ENCODE peak calls at places on chromosome 1, in nine cellular contexts. O, D, C, F, K, V, R, E and X are unnamed samples.

GRCh38 chr1:246642719-246643118 is 76.5 kb downstream of the CNST start:
- DNase-seq in C (no peak), V (no peak), O (no peak), D (no peak), F (no peak), R (no peak), E (no peak), K (no peak), X (no peak)

GRCh38 chr1:17244826-17245740 is 3.8 kb upstream of the PADI3 start:
- DNase-seq in K (no peak), V (no peak), C (no peak), D (no peak), O (no peak), R (no peak), F (no peak), E (no peak), X (no peak)

GRCh38 chr1:23013657-23014056 is 2.0 kb downstream of the TEX46 start:
- DNase-seq in E (no peak), F (no peak), V (no peak), K (no peak), D (no peak), C (no peak), O (no peak), R (peak), X (no peak)

GRCh38 chr1:53186533-53186932 is 10.1 kb upstream of the CPT2 start:
- DNase-seq in C (no peak), R (no peak), F (no peak), E (no peak), K (no peak), D (no peak), V (no peak), O (no peak), X (no peak)

GRCh38 chr1:31444725-31445448 is 31.9 kb downstream of the SERINC2 start:
- DNase-seq in R (peak), E (peak), D (no peak), C (no peak), O (peak), F (no peak), V (no peak), K (no peak), X (peak)

GRCh38 chr1:205009666-205010065 is 33.3 kb upstream of the CNTN2 start:
- DNase-seq in K (no peak), V (no peak), E (no peak), O (no peak), R (no peak), C (no peak), F (no peak), D (no peak), X (no peak)

GRCh38 chr1:12130466-12131130 is 36.2 kb upstream of the TNFRSF1B start:
- DNase-seq in K (no peak), D (no peak), F (no peak), O (no peak), R (no peak), V (no peak), C (no peak), E (no peak), X (no peak)

GRCh38 chr1:43492816-43493215 is 37.9 kb upstream of the PTPRF start:
- DNase-seq in F (no peak), V (peak), R (no peak), C (no peak), E (peak), K (peak), D (no peak), O (no peak), X (no peak)

GRCh38 chr1:27137022-27137542 is 17.8 kb downstream of the SLC9A1 start:
- DNase-seq in C (peak), F (no peak), D (no peak), V (no peak), R (peak), O (peak), E (no peak), K (no peak), X (no peak)

GRCh38 chr1:175810305-175810704 is 66.9 kb upstream of the TNR start:
- DNase-seq in O (peak), R (no peak), C (no peak), K (no peak), F (no peak), D (no peak), V (no peak), E (no peak), X (no peak)

GRCh38 chr1:193435771-193436170 is 249.4 kb upstream of the B3GALT2 start:
- DNase-seq in D (no peak), E (no peak), K (no peak), O (no peak), R (no peak), F (no peak), C (no peak), V (no peak), X (no peak)

GRCh38 chr1:155260276-155260675 is 1.9 kb downstream of the SCAMP3 start:
- DNase-seq in R (no peak), F (no peak), O (no peak), E (no peak), V (no peak), K (no peak), D (peak), C (no peak), X (no peak)
- TF ChIP-seq POLR2A in R (no peak), F (no peak), O (no peak), E (no peak), V (no peak), K (no peak), D (no peak), C (no peak), X (no peak)

DNA sequence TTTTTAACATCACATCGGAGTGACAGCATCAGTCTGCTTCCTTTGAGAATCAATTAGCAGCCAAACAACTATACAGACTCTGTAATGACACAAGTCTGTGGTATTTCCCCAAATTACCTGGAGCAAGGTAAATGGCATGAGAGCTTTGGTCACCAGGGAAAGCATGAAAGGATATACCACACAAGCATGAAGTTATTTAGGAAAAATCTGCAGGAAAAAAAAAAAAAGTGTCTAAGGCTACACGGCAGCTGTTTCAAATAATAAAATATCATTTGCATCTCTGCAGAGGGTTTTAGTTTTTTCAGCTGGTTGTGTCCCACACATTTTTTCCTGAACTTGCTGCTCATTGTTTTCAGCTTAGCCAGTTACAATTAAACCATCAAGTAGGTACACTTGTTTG is 234.7 kb downstream of the TTLL7 start:
- DNase-seq in O (no peak), D (no peak), F (no peak), E (no peak), V (no peak), C (no peak), K (no peak), R (no peak), X (no peak)
- H3K4me3 ChIP-seq in O (no peak), D (no peak), F (no peak), E (no peak), V (no peak), C (no peak), K (no peak), R (no peak), X (no peak)

GRCh38 chr1:1425753-1426495 is 4.8 kb upstream of the ANKRD65 start:
- DNase-seq in C (no peak), O (no peak), K (no peak), F (no peak), V (no peak), D (no peak), E (no peak), R (no peak), X (no peak)

GRCh38 chr1:1426496-1426960 is 5.5 kb upstream of the ANKRD65 start:
- DNase-seq in D (no peak), K (no peak), R (no peak), C (no peak), O (no peak), V (no peak), F (no peak), E (no peak), X (no peak)

GRCh38 chr1:1425426-1425752 is 4.3 kb upstream of the ANKRD65 start:
- DNase-seq in F (no peak), K (no peak), O (no peak), D (no peak), E (no peak), R (no peak), V (no peak), C (no peak), X (no peak)

GRCh38 chr1:1428174-1428573 is 7.1 kb upstream of the ANKRD65 start:
- DNase-seq in K (no peak), E (no peak), O (no peak), C (no peak), D (no peak), V (no peak), F (no peak), R (no peak), X (no peak)

GRCh38 chr1:1426961-1427934 is 6.2 kb upstream of the ANKRD65 start:
- DNase-seq in R (no peak), F (no peak), O (no peak), V (no peak), E (no peak), D (no peak), C (no peak), K (no peak), X (no peak)
- TF ChIP-seq CTCF in R (no peak), F (no peak), O (no peak), V (no peak), E (no peak), D (no peak), C (no peak), K (no peak), X (no peak)

GRCh38 chr1:14825396-14825795 is 226.9 kb downstream of the KAZN start:
- DNase-seq in V (no peak), K (no peak), D (no peak), F (no peak), E (no peak), O (no peak), C (no peak), R (no peak), X (no peak)

GRCh38 chr1:14820320-14821085 is 222.0 kb downstream of the KAZN start:
- DNase-seq in R (no peak), O (no peak), E (no peak), D (no peak), F (no peak), K (no peak), V (no peak), C (no peak), X (no peak)

GRCh38 chr1:14824314-14824915 is 225.9 kb downstream of the KAZN start:
- DNase-seq in C (no peak), R (no peak), D (no peak), V (no peak), O (no peak), K (no peak), F (no peak), E (no peak), X (no peak)

GRCh38 chr1:14822493-14822892 is 224.0 kb downstream of the KAZN start:
- DNase-seq in F (no peak), R (no peak), C (no peak), O (no peak), E (no peak), K (no peak), D (no peak), V (no peak), X (no peak)

GRCh38 chr1:14822996-14823395 is 224.5 kb downstream of the KAZN start:
- DNase-seq in R (no peak), V (no peak), O (no peak), E (no peak), F (no peak), C (no peak), K (no peak), D (no peak), X (no peak)
- TF ChIP-seq POLR2A in R (no peak), V (no peak), O (no peak), E (no peak), F (no peak), C (no peak), K (no peak), D (no peak), X (no peak)

DNA sequence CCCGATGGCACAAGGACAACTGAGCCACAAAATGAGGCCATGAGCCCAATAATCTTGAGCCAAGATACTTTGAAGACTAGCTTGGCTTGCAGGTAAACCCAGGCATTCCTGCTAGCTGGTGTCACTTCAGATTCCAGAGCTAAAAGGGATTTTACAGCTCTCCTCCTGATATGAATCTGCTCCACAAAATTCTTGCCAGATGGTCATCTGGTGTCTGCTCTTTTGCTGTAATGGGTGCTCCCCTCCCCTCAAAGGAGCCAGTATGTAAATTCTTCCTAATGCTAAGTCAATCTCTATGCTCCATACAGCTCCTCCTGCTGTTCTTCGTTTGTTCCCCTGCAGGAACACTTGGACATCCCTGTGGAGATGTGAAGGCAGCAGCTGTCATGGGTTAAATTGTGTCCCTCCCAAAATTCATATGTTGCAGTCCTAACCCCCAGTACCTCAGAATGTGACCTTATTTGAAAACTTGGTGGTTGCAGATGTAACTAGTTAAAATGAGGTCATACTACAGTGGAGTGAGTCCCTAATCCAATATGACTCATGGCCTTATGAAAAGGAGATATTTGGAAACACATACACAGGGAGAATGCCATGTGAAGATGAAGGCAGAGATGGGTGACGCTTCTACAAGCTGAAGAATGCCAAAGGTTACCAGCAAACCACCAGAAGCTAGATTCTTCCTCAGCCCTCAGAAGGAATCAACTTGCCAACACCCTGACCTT is 180.6 kb upstream of the PALMD start:
- DNase-seq in F (no peak), E (no peak), C (no peak), K (peak), R (no peak), D (no peak), V (no peak), O (no peak), X (no peak)
- H3K4me3 ChIP-seq in F (no peak), E (no peak), C (no peak), K (no peak), R (no peak), D (no peak), V (no peak), O (no peak), X (no peak)

DNA sequence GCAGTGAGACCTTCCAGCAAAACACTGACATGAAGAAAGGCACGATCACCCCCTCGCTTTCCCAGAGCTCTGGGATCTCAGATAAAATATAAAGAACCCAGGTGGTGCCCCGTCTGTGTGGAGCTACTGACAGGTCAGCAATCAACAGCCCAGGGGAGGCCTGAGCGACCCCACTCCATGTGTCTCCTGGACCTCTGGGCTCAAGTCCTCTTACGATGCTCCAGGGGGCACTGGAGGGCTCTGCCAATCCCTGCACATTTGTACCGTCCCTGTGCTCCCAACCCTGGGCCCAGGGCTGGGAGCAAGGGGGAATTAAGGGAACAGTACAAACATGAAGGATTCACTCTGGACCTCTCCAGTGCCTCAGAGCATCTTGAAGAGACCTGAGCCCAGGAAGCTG is 12.5 kb downstream of the S100A7A start:
- DNase-seq in V (no peak), C (no peak), O (no peak), R (no peak), F (no peak), K (no peak), D (no peak), E (no peak), X (peak)
- TF ChIP-seq CTCF in V (no peak), C (no peak), O (no peak), R (no peak), F (peak), K (no peak), D (no peak), E (no peak), X (no peak)

GRCh38 chr1:156143765-156144489 is 9.5 kb upstream of the SEMA4A start:
- DNase-seq in E (no peak), D (no peak), C (no peak), R (no peak), O (no peak), V (no peak), F (no peak), K (no peak), X (no peak)

GRCh38 chr1:156136970-156137483 is 16.4 kb upstream of the SEMA4A start:
- DNase-seq in E (no peak), D (no peak), R (no peak), K (no peak), V (no peak), O (no peak), C (no peak), F (no peak), X (no peak)

GRCh38 chr1:156144747-156145146 is 8.6 kb upstream of the SEMA4A start:
- DNase-seq in V (no peak), K (no peak), E (no peak), D (no peak), R (no peak), F (no peak), O (no peak), C (no peak), X (no peak)

GRCh38 chr1:156138366-156138969 is 14.9 kb upstream of the SEMA4A start:
- DNase-seq in O (no peak), D (no peak), E (no peak), C (no peak), R (no peak), V (no peak), K (no peak), F (no peak), X (no peak)

DNA sequence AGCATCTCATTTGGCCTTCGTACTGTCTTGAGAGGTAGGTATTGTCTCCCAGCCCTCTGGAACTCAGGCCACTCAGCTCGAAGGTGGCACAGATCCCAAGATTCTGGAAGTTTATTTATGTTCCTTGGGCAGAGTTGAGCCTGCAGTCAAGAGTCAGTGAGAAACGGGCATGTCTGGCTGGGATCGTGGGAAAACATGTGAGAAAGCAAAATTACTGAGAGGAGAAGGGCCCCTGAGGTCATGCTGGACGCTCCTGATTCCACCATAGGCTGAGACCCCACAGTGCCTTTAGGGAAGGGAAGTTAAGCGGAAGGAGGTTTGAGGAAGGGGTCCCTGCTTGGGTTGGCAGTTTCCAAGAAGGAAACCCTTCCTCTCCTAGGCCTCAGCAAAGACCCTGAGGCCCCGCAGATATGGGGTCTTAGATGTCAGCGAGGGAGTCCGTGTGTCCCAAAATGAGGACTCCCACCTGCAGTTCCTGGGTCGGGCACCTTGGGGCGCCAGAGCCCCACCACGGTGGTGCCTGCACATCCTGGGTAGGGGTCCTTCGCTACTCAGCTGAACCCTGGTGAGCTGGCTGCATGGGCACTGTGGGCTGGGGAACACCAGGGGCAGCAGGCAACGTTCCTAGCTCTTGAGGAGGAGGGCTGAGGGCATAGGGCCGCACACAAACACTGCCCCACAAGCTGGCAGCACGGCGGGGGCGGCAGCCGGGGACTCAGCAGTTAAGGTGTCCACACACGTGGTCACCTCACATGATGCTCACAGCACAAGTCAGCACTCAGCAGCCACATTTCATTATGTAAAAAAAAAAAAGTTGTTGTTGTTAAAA is 12.3 kb upstream of the SEMA4A start:
- DNase-seq in E (no peak), V (peak), D (no peak), C (no peak), K (peak), O (no peak), R (peak), F (no peak), X (peak)
- TF ChIP-seq POLR2A in E (no peak), V (no peak), D (no peak), C (no peak), K (peak), O (no peak), R (no peak), F (no peak), X (no peak)

DNA sequence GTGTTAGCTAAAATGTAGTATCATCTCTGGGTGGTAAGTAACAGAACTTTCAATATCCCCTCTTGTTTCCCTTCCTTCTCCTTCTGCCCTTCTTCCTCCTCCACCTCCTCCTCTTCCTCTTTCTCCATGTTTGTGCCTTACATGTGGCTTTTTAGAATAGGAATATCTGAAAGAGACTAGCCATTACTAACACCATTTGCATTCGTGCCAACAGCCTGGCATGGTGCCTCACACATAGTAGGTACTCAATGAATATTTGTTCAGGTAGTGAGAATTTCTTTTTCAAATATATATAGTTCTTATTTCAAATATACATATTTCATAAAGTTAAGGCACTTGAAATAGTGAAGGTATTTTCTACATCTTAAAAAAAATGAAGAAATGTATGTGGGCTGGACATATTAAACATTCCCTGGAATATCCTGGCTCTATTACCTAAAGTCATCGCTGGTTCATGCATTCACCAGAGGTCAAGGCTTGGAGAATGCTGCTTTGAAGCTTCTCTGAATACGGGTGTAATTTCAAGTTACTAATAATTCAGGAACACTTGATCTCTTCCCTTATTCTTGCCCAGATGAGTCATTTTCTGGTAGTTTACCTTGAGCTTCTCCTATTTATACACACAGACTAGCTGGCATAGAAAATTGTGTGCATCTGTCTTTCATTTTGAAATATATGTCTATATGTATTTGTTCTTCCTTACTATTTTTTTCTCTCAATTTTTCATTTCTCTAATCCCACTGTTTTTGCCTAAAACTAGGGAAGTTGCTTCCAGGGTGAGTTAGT is 319.4 kb downstream of the TGFB2 start:
- DNase-seq in K (peak), F (no peak), V (no peak), R (no peak), O (no peak), E (no peak), D (no peak), C (no peak), X (no peak)
- H3K4me3 ChIP-seq in K (no peak), F (no peak), V (no peak), R (no peak), O (no peak), E (no peak), D (no peak), C (no peak), X (no peak)

GRCh38 chr1:93738075-93738622 is 56.5 kb upstream of the BCAR3 start:
- DNase-seq in K (peak), R (no peak), F (peak), O (no peak), V (no peak), C (no peak), E (no peak), D (no peak), X (no peak)

GRCh38 chr1:93733340-93733739 is 51.7 kb upstream of the BCAR3 start:
- DNase-seq in F (no peak), V (no peak), O (no peak), R (no peak), C (no peak), D (no peak), E (no peak), K (no peak), X (no peak)

GRCh38 chr1:93738926-93739325 is 57.3 kb upstream of the BCAR3 start:
- DNase-seq in R (no peak), E (no peak), V (no peak), D (no peak), C (no peak), O (no peak), F (no peak), K (no peak), X (no peak)

GRCh38 chr1:93734999-93735398 is 53.4 kb upstream of the BCAR3 start:
- DNase-seq in K (no peak), V (no peak), D (no peak), C (no peak), E (no peak), R (no peak), F (no peak), O (no peak), X (no peak)

GRCh38 chr1:93735722-93736121 is 54.1 kb upstream of the BCAR3 start:
- DNase-seq in K (peak), F (no peak), R (no peak), D (no peak), V (no peak), E (no peak), C (no peak), O (no peak), X (no peak)
- TF ChIP-seq CTCF in K (peak), F (no peak), R (no peak), D (no peak), V (no peak), E (no peak), C (no peak), O (no peak), X (no peak)